ENCODE peak calls at places on chromosomes 16 and 17, in eight cellular contexts. D, T, H, V, R, X, B and P are unnamed samples. For H3K4me1, the result is how much of the 10 kb centered on the place peaks cover.

GRCh38 chr17:16140854-16141253 is 74.5 kb downstream of the NCOR1 start:
- DNase-seq in T (no peak), R (no peak), B (no peak), D (no peak), H (no peak), V (no peak), X (no peak), P (no peak)

GRCh38 chr17:37276475-37276874 is 99.3 kb upstream of the C17orf78 start:
- DNase-seq in D (no peak), H (no peak), X (no peak), R (no peak), B (no peak), T (no peak), V (no peak), P (no peak)

GRCh38 chr17:29032798-29033197 is 10.1 kb upstream of the PIPOX start:
- DNase-seq in V (no peak), X (no peak), R (no peak), B (no peak), D (no peak), T (no peak), H (no peak), P (no peak)

GRCh38 chr17:44212507-44213402 is 6.7 kb downstream of the UBTF start:
- DNase-seq in R (no peak), D (no peak), T (no peak), B (no peak), V (no peak), H (no peak), X (no peak), P (no peak)

GRCh38 chr17:42544874-42545283 is 7.8 kb upstream of the HSD17B1 start:
- DNase-seq in B (no peak), R (no peak), H (no peak), V (no peak), X (no peak), D (no peak), T (no peak), P (no peak)

GRCh38 chr16:6611535-6611934 is 721.1 kb upstream of the RBFOX1 start:
- DNase-seq in R (peak), X (no peak), B (no peak), T (no peak), V (no peak), H (no peak), D (no peak), P (no peak)

GRCh38 chr17:72092710-72093322 is 28.0 kb upstream of the SOX9 start:
- DNase-seq in H (no peak), X (no peak), V (no peak), R (no peak), T (no peak), D (no peak), B (no peak), P (no peak)

GRCh38 chr16:2514333-2515179 is 804 bp downstream of the ATP6V0C start:
- DNase-seq in H (no peak), T (no peak), X (no peak), V (peak), B (no peak), R (no peak), D (peak), P (no peak)

GRCh38 chr17:53571342-53571741 is 251.4 kb upstream of the KIF2B start:
- DNase-seq in X (no peak), B (no peak), D (no peak), H (no peak), V (no peak), R (no peak), T (no peak), P (no peak)

GRCh38 chr16:11010576-11011221 is 66.3 kb downstream of the CLEC16A start:
- DNase-seq in X (no peak), V (no peak), D (no peak), R (no peak), B (peak), T (no peak), H (peak), P (no peak)

GRCh38 chr16:79264237-79265104 is 336.1 kb downstream of the MAF start:
- DNase-seq in X (no peak), D (no peak), R (no peak), B (no peak), V (no peak), T (no peak), H (no peak), P (no peak)

GRCh38 chr17:51230306-51230705 is 29.5 kb downstream of the MBTD1 start:
- DNase-seq in B (no peak), R (no peak), X (no peak), D (no peak), H (no peak), V (no peak), T (no peak), P (no peak)

GRCh38 chr16:53773881-53774280 is 69.9 kb downstream of the FTO start:
- DNase-seq in V (no peak), H (no peak), D (no peak), R (no peak), B (no peak), T (no peak), X (no peak), P (no peak)

GRCh38 chr17:6381052-6381451 is 53.9 kb downstream of the AIPL1 start:
- DNase-seq in V (no peak), D (no peak), R (no peak), T (no peak), H (no peak), B (no peak), X (no peak), P (no peak)

GRCh38 chr16:23608194-23608593 is 12.1 kb upstream of the NDUFAB1 start:
- DNase-seq in B (no peak), H (no peak), D (no peak), X (no peak), T (no peak), R (no peak), V (no peak), P (no peak)

GRCh38 chr16:62190426-62190825 is 154.2 kb upstream of the CDH8 start:
- DNase-seq in R (no peak), D (no peak), H (no peak), X (no peak), B (no peak), T (no peak), V (peak), P (no peak)

GRCh38 chr16:66228791-66229190 is 137.7 kb upstream of the CDH5 start:
- DNase-seq in X (no peak), H (no peak), T (no peak), D (no peak), V (no peak), R (no peak), B (no peak), P (no peak)

GRCh38 chr17:66450008-66450856 is 147.8 kb downstream of the PRKCA start:
- DNase-seq in B (no peak), V (no peak), D (no peak), T (no peak), X (no peak), H (no peak), R (no peak), P (no peak)

GRCh38 chr17:66450857-66451158 is 148.4 kb downstream of the PRKCA start:
- DNase-seq in V (no peak), R (no peak), T (no peak), D (no peak), H (no peak), X (no peak), B (no peak), P (no peak)

GRCh38 chr17:66448008-66448644 is 145.7 kb downstream of the PRKCA start:
- DNase-seq in D (no peak), V (no peak), H (no peak), R (no peak), B (no peak), X (no peak), T (no peak), P (no peak)

GRCh38 chr17:66451188-66452149 is 149.1 kb downstream of the PRKCA start:
- DNase-seq in D (no peak), X (no peak), T (no peak), V (peak), H (no peak), R (no peak), B (no peak), P (no peak)

GRCh38 chr17:66449418-66449977 is 147.1 kb downstream of the PRKCA start:
- DNase-seq in X (no peak), T (no peak), B (no peak), D (no peak), H (no peak), R (no peak), V (no peak), P (no peak)
- H3K4me1 ChIP-seq in X (under half), T (under half), B (under half), D (under half), H (under half), R (under half), V (under half), P (under half)

GRCh38 chr16:67425581-67425980 is 5.3 kb upstream of the HSD11B2 start:
- DNase-seq in T (no peak), H (no peak), V (no peak), R (no peak), X (no peak), B (no peak), D (no peak), P (no peak)

GRCh38 chr16:67426950-67427349 is 4.0 kb upstream of the HSD11B2 start:
- DNase-seq in D (no peak), T (no peak), B (no peak), V (no peak), X (no peak), R (no peak), H (peak), P (no peak)

GRCh38 chr16:67425046-67425445 is 5.9 kb upstream of the HSD11B2 start:
- DNase-seq in T (no peak), H (no peak), R (no peak), D (no peak), B (no peak), V (no peak), X (no peak), P (no peak)

GRCh38 chr16:67423634-67424575 is 7.0 kb upstream of the HSD11B2 start:
- DNase-seq in X (no peak), V (no peak), R (no peak), T (no peak), B (no peak), D (no peak), H (no peak), P (no peak)

DNA sequence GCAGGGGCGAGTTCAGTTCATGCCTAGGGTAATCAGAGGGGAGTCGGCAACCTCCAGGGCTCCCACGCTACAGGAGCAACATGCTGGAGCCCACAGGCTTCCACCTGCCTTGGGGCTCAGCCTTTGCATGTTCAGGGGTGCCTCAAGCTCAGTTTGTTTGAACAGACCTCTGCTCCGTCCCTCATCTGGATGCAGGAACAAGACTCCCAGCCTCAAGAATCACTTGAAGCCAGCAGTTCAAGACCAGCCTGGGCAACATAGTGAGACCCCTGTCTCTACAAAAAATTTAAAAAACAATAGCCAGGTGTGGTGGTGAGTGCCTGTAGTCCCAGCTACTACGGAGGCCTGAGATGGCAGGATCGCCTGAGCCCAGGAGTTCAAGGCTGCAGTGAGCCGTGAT is 4.9 kb upstream of the HSD11B2 start:
- DNase-seq in B (no peak), V (no peak), R (no peak), H (no peak), T (no peak), D (no peak), X (no peak), P (no peak)
- H3K4me1 ChIP-seq in B (under half), V (under half), R (under half), H (under half), T (under half), D (under half), X (under half), P (under half)

GRCh38 chr16:12262454-12263180 is 286.1 kb downstream of the SNX29 start:
- DNase-seq in T (peak), H (no peak), R (no peak), X (no peak), B (no peak), D (no peak), V (no peak), P (no peak)
- H3K4me1 ChIP-seq in T (under half), H (under half), R (under half), X (under half), B (under half), D (under half), V (under half), P (under half)

DNA sequence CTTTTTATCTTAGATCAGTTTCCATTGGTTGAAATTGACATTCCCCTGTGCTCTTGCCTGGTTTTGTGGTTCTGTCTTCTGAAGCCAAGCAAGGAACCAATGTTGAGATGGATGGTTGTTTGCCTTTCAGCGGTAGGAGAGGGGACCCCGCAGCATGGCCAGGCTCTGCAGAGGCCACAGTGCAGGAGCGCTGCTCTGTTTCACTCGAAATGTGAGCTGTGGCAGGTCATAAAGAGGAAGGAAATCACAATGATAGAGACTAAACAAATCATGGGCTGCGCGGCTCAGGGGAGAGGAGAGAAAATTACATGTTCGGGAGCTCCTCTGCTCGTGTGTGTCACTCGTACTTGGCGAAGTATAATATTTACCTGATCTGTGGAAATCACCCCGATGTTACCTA is 148.2 kb downstream of the SNX29 start:
- DNase-seq in V (no peak), T (no peak), H (no peak), R (no peak), B (no peak), D (no peak), X (no peak), P (no peak)
- H3K4me1 ChIP-seq in V (under half), T (under half), H (under half), R (under half), B (under half), D (under half), X (under half), P (under half)

GRCh38 chr17:64496786-64497564 is at the start of gene POLG2:
- DNase-seq in R (peak), T (peak), X (peak), B (peak), D (peak), H (peak), V (peak), P (peak)

GRCh38 chr17:64497565-64498035 is 746 bp upstream of the POLG2 start:
- DNase-seq in H (no peak), D (no peak), R (no peak), V (no peak), T (no peak), B (no peak), X (no peak), P (no peak)

GRCh38 chr17:64500487-64500859 is 3.6 kb upstream of the POLG2 start:
- DNase-seq in X (no peak), H (no peak), V (no peak), R (no peak), D (no peak), T (no peak), B (no peak), P (peak)

GRCh38 chr17:64499805-64500486 is 3.1 kb upstream of the POLG2 start:
- DNase-seq in H (no peak), T (no peak), R (no peak), V (no peak), X (no peak), B (no peak), D (no peak), P (peak)

DNA sequence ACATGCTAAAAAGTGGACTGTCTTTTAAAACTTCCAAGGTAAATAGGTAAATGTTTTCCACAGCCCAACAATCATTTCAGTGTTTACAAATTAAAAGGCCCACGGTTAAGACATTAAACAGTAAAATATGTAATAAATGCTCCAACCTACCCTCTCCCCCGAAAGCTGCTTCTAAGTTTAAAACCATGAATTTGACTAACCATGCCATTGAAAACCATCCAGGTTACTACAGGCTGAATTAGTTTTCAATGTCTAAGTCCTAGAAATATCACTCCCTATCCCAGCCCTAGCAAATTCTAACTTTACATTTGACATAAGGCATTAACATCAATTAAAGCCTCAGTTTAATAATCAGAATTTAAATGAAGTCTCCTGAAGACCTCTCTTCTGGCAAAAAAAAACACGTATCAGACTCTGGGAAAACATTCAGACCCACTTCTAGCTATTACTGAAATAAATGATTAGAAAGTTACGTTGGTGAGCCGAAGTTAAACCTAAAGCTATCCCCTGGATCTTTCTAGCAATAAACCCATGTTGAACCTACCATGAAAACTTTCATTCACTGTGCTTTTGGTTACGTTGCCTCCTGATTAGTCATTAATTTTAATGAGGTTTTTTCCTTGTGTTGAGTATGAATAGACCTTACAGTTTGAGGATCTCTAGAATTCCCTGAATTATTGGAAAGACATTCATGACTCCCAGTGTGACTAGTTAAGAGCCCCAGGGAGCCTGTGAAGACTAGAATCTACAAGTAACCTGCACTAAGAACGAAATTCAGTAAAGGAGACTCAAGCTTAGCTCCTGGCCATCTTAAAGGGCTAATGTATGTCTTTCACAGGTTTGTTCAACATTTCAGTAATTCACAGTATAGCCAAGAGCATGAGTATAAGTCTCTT is 1.7 kb upstream of the POLG2 start:
- DNase-seq in B (no peak), D (no peak), H (no peak), T (no peak), R (no peak), X (no peak), V (no peak), P (peak)
- H3K4me1 ChIP-seq in B (half or more), D (half or more), H (half or more), T (under half), R (under half), X (under half), V (under half), P (half or more)

GRCh38 chr17:9007052-9007714 is 14.1 kb upstream of the NTN1 start:
- DNase-seq in X (no peak), B (no peak), H (no peak), R (no peak), V (no peak), D (no peak), T (no peak), P (no peak)

GRCh38 chr17:9003355-9004131 is 17.8 kb upstream of the NTN1 start:
- DNase-seq in V (no peak), B (no peak), T (no peak), R (no peak), D (no peak), H (no peak), X (no peak), P (no peak)

GRCh38 chr17:9004132-9004960 is 17.0 kb upstream of the NTN1 start:
- DNase-seq in X (no peak), R (no peak), V (peak), H (no peak), D (no peak), B (no peak), T (no peak), P (no peak)

GRCh38 chr17:9004961-9005285 is 16.4 kb upstream of the NTN1 start:
- DNase-seq in B (no peak), H (no peak), R (no peak), T (no peak), D (no peak), V (no peak), X (no peak), P (no peak)

DNA sequence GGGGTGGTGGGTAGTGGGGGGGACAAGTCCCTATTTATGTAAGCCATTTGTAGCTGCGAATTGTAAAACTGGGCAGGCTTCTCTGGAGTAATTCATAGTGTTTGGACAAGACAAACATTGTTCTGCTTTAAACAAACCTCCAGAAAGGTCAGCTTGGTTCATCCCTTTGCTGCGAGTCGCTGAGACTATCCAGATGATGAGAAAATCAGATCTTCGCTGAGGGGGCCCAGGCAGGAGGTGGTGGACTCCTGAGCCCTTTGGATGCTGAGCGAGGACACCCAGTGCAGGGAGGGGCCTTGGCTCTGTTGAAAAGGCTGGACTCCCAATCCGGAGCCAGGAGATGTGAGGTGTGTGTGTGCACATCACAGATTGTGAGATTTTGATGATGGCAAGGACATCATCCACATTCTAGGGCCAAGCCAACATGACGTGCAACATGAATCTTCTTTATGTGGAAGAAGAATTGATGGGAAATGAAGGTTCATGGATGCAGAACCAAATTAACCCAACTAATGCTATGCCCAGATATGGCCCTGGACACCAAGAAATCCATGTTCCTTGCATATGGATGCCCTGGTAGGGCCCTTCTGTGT is 15.0 kb upstream of the NTN1 start:
- DNase-seq in T (no peak), V (no peak), H (no peak), B (no peak), D (no peak), R (no peak), X (no peak), P (no peak)
- H3K4me1 ChIP-seq in T (under half), V (under half), H (under half), B (under half), D (under half), R (under half), X (under half), P (under half)

DNA sequence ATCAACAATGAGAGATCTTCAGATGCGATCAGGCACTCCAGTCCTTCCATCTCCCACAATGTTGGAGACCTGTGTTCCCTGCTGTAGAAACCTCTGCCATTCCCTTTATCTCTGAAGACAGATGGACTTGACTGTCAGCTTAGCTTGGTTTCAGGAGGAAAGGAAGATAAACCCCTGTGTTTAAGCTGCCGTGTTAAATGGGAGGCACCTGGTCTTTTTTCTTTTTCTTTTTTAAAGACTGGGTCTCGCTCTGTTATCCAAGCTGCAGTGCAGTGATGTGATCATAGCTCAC is 63.1 kb downstream of the USP22 start:
- DNase-seq in B (no peak), X (no peak), T (no peak), H (no peak), V (no peak), D (no peak), R (no peak), P (no peak)
- H3K4me1 ChIP-seq in B (under half), X (under half), T (under half), H (under half), V (under half), D (under half), R (under half), P (under half)

GRCh38 chr17:31674305-31674704 is 184.7 kb downstream of the COPRS start:
- DNase-seq in V (no peak), R (no peak), X (no peak), H (no peak), B (no peak), D (no peak), T (no peak), P (no peak)
- H3K4me1 ChIP-seq in V (under half), R (under half), X (under half), H (under half), B (under half), D (under half), T (under half), P (under half)

GRCh38 chr17:18028114-18028513 is 10.9 kb downstream of the ATPAF2 start:
- DNase-seq in B (no peak), T (no peak), R (no peak), D (no peak), V (no peak), X (no peak), H (no peak), P (no peak)
- H3K4me1 ChIP-seq in B (under half), T (under half), R (under half), D (under half), V (under half), X (under half), H (half or more), P (under half)